ENCODE peak calls at places on chromosomes 4 and X, in six cellular contexts. One of them, this sample, is unnamed.

GRCh38 chr4:113436360-113436759 is 325.2 kb downstream of the CAMK2D start:
- DNase-seq in body of pancreas: no peak
- DNase-seq in astrocyte of the cerebellum: peak
- DNase-seq in activated B cell treated with CpG ODN at 0.5 μM for 24 hours: no peak
- DNase-seq in activated CD4-positive, CD25-positive, alpha-beta regulatory T cell treated with anti-CD3 and anti-CD28 coated beads, Interleukin-2, amount 50 U/mL, for 72 hours: no peak
- DNase-seq in NAMALWA: no peak
- DNase-seq in this sample: no peak

GRCh38 chrX:100995469-100995868 is 26.0 kb downstream of the ARL13A start:
- DNase-seq in body of pancreas: no peak
- DNase-seq in astrocyte of the cerebellum: no peak
- DNase-seq in activated B cell treated with CpG ODN at 0.5 μM for 24 hours: no peak
- DNase-seq in activated CD4-positive, CD25-positive, alpha-beta regulatory T cell treated with anti-CD3 and anti-CD28 coated beads, Interleukin-2, amount 50 U/mL, for 72 hours: no peak
- DNase-seq in NAMALWA: no peak
- DNase-seq in this sample: no peak

GRCh38 chr4:41661447-41662076 is 87.0 kb downstream of the PHOX2B start:
- DNase-seq in body of pancreas: peak
- DNase-seq in astrocyte of the cerebellum: peak
- DNase-seq in activated B cell treated with CpG ODN at 0.5 μM for 24 hours: no peak
- DNase-seq in activated CD4-positive, CD25-positive, alpha-beta regulatory T cell treated with anti-CD3 and anti-CD28 coated beads, Interleukin-2, amount 50 U/mL, for 72 hours: peak
- DNase-seq in NAMALWA: peak
- DNase-seq in this sample: no peak

GRCh38 chr4:38802561-38803355 is 1.8 kb downstream of the TLR1 start:
- DNase-seq in body of pancreas: no peak
- DNase-seq in astrocyte of the cerebellum: no peak
- DNase-seq in activated B cell treated with CpG ODN at 0.5 μM for 24 hours: no peak
- DNase-seq in activated CD4-positive, CD25-positive, alpha-beta regulatory T cell treated with anti-CD3 and anti-CD28 coated beads, Interleukin-2, amount 50 U/mL, for 72 hours: no peak
- DNase-seq in NAMALWA: peak
- DNase-seq in this sample: no peak

GRCh38 chr4:187550256-187550950 is 445.2 kb upstream of the ZFP42 start:
- DNase-seq in body of pancreas: no peak
- DNase-seq in astrocyte of the cerebellum: no peak
- DNase-seq in activated B cell treated with CpG ODN at 0.5 μM for 24 hours: no peak
- DNase-seq in activated CD4-positive, CD25-positive, alpha-beta regulatory T cell treated with anti-CD3 and anti-CD28 coated beads, Interleukin-2, amount 50 U/mL, for 72 hours: no peak
- DNase-seq in NAMALWA: no peak
- DNase-seq in this sample: no peak

GRCh38 chr4:152348670-152349069 is 187.2 kb downstream of the FBXW7 start:
- DNase-seq in body of pancreas: no peak
- DNase-seq in astrocyte of the cerebellum: no peak
- DNase-seq in activated B cell treated with CpG ODN at 0.5 μM for 24 hours: no peak
- DNase-seq in activated CD4-positive, CD25-positive, alpha-beta regulatory T cell treated with anti-CD3 and anti-CD28 coated beads, Interleukin-2, amount 50 U/mL, for 72 hours: no peak
- DNase-seq in NAMALWA: peak
- DNase-seq in this sample: no peak

GRCh38 chr4:110618091-110619000 is 4.5 kb downstream of the PITX2 start:
- DNase-seq in body of pancreas: no peak
- DNase-seq in astrocyte of the cerebellum: no peak
- DNase-seq in activated B cell treated with CpG ODN at 0.5 μM for 24 hours: no peak
- DNase-seq in activated CD4-positive, CD25-positive, alpha-beta regulatory T cell treated with anti-CD3 and anti-CD28 coated beads, Interleukin-2, amount 50 U/mL, for 72 hours: no peak
- DNase-seq in NAMALWA: no peak
- DNase-seq in this sample: no peak

GRCh38 chr4:73055241-73055897 is 14.1 kb downstream of the COX18 start:
- DNase-seq in body of pancreas: no peak
- DNase-seq in astrocyte of the cerebellum: no peak
- DNase-seq in activated B cell treated with CpG ODN at 0.5 μM for 24 hours: no peak
- DNase-seq in activated CD4-positive, CD25-positive, alpha-beta regulatory T cell treated with anti-CD3 and anti-CD28 coated beads, Interleukin-2, amount 50 U/mL, for 72 hours: no peak
- DNase-seq in NAMALWA: no peak
- DNase-seq in this sample: no peak

GRCh38 chrX:134431894-134432293 is 28.1 kb upstream of the HPRT1 start:
- DNase-seq in body of pancreas: no peak
- DNase-seq in astrocyte of the cerebellum: no peak
- DNase-seq in activated B cell treated with CpG ODN at 0.5 μM for 24 hours: no peak
- DNase-seq in activated CD4-positive, CD25-positive, alpha-beta regulatory T cell treated with anti-CD3 and anti-CD28 coated beads, Interleukin-2, amount 50 U/mL, for 72 hours: no peak
- DNase-seq in NAMALWA: no peak
- DNase-seq in this sample: no peak

GRCh38 chrX:10904220-10904619 is 206.9 kb upstream of the HCCS start:
- DNase-seq in body of pancreas: no peak
- DNase-seq in astrocyte of the cerebellum: peak
- DNase-seq in activated B cell treated with CpG ODN at 0.5 μM for 24 hours: no peak
- DNase-seq in activated CD4-positive, CD25-positive, alpha-beta regulatory T cell treated with anti-CD3 and anti-CD28 coated beads, Interleukin-2, amount 50 U/mL, for 72 hours: no peak
- DNase-seq in NAMALWA: no peak
- DNase-seq in this sample: no peak

This sample was measured in natural killer cell treated with Interleukin-12 subunit alpha and Interleukin-12 subunit beta and Interleukin-15 and Interleukin-18, amount 100 ng/mL, for 72 hours.